ENCODE peak calls at places on chromosomes 6 and 20, in six cellular contexts. T is neuronal stem cell, B is H9, P is IMR-90, Y is mesenchymal stem cell, L is H1. V is an unnamed sample.

GRCh38 chr6:17165383-17165782 is 63.5 kb downstream of the STMND1 start:
- DNase-seq in T (no peak), B (no peak), P (peak), Y (no peak), L (no peak), V (no peak)

GRCh38 chr6:21228411-21228810 is 365.1 kb upstream of the SOX4 start:
- DNase-seq in T (no peak), B (no peak), P (peak), Y (no peak), L (no peak), V (no peak)

GRCh38 chr6:150417899-150418824 is 49.4 kb downstream of the IYD start:
- DNase-seq in T (peak), B (no peak), P (peak), Y (peak), L (no peak), V (peak)

GRCh38 chr20:8532169-8532568 is 400.1 kb downstream of the PLCB1 start:
- DNase-seq in T (no peak), B (no peak), P (no peak), Y (no peak), L (no peak), V (peak)

GRCh38 chr6:136137008-136137689 is 113.0 kb downstream of the MTFR2 start:
- DNase-seq in T (no peak), B (no peak), P (peak), Y (no peak), L (no peak), V (no peak)

GRCh38 chr6:144710207-144710606 is 425.1 kb downstream of the UTRN start:
- DNase-seq in T (no peak), B (no peak), P (peak), Y (peak), L (no peak), V (peak)

GRCh38 chr6:158292016-158292415 is 20.2 kb upstream of the TULP4 start:
- DNase-seq in T (no peak), B (no peak), P (no peak), Y (no peak), L (no peak), V (no peak)

GRCh38 chr20:17556842-17557674 is 12.8 kb upstream of the DSTN start:
- DNase-seq in T (no peak), B (peak), P (peak), Y (no peak), L (no peak), V (no peak)

GRCh38 chr6:121694389-121695185 is 259.1 kb downstream of the GJA1 start:
- DNase-seq in T (no peak), B (no peak), P (peak), Y (peak), L (no peak), V (no peak)

GRCh38 chr6:36061236-36061635 is 33.6 kb downstream of the MAPK14 start:
- DNase-seq in T (no peak), B (no peak), P (no peak), Y (no peak), L (no peak), V (no peak)

GRCh38 chr6:131683479-131683878 is 17.7 kb downstream of the OR2A4 start:
- DNase-seq in T (no peak), B (no peak), P (no peak), Y (no peak), L (no peak), V (no peak)

GRCh38 chr6:163971841-163972838 is 557.6 kb downstream of the QKI start:
- DNase-seq in T (no peak), B (no peak), P (no peak), Y (no peak), L (no peak), V (peak)
- H2BK15ac ChIP-seq in T (peak), B (no peak), P (no peak), Y (peak), L (no peak), V (no peak)

DNA sequence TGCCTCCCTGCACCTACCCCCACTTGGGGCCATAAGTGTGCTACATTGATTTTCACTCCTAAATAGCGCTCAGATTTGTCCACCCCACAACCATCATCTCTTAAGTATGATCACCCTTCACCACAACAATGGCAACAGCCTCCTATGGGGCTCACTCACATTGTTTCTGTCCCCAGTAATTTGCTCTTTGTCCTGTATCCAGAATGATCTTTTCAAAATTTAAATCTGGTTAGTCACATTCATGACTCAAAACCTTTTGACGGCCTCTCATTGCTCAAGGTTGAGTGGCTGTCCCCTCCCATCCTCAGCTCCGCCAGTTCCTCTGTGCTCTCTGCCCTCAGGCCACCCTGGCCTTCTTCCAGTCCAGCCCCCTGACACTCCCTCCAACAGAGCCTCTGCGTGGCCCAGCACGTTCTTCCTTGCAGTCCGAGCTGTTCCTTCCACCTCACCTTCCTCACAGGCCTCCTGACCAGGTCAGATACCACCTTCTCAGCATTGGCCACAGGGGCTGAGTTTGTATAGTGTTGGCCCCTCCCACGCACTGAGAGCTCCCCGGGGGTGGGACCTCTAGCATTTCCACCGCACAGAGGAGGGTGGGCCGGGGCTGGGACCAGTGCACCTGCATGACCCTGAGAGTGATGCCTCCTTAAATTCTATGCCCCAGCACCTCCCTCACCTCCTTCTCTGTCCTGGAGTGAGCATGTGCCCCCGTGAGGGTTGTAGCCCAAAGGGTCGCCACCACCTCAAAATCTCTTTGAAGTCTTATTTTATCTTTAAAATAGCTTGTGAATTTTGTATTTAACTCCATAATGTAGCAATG is 2.4 kb upstream of the PPP1R3G start:
- DNase-seq in T (no peak), B (no peak), P (peak), Y (peak), L (no peak), V (peak)
- H2BK120ac ChIP-seq in T (no peak), B (no peak), P (peak), Y (no peak), L (no peak), V (no peak)

GRCh38 chr6:40343318-40343886 is 243.8 kb downstream of the LRFN2 start:
- DNase-seq in T (no peak), B (peak), P (no peak), Y (no peak), L (no peak), V (no peak)
- H2BK15ac ChIP-seq in T (no peak), B (no peak), P (no peak), Y (no peak), L (peak), V (no peak)

GRCh38 chr6:4402477-4402976 is 267.2 kb upstream of the ECI2 start:
- DNase-seq in T (no peak), B (no peak), P (peak), Y (peak), L (no peak), V (peak)
- H2BK120ac ChIP-seq in T (no peak), B (no peak), P (peak), Y (no peak), L (no peak), V (no peak)

DNA sequence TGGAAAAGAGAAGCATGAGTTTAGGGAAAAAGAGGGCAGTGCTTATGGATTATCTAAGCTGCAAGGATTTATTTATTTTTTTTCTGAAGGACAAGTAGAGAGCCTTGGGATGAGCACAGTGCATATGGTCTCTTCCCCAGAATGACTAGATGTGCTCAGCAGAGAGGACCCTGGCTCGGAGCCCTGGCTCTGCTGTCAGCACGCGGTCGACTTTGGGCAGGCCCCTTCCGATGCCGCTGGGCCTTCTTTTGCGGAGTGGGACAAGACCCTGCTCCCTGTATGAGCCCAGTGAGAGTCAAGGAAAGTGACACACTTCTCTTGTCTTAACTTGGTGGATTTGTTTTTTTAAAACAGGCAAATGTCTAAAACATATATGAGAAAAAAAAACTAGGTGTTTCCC is 51.4 kb downstream of the LRRC1 start:
- DNase-seq in T (no peak), B (no peak), P (no peak), Y (no peak), L (no peak), V (no peak)
- H2BK15ac ChIP-seq in T (no peak), B (no peak), P (no peak), Y (no peak), L (no peak), V (no peak)

DNA sequence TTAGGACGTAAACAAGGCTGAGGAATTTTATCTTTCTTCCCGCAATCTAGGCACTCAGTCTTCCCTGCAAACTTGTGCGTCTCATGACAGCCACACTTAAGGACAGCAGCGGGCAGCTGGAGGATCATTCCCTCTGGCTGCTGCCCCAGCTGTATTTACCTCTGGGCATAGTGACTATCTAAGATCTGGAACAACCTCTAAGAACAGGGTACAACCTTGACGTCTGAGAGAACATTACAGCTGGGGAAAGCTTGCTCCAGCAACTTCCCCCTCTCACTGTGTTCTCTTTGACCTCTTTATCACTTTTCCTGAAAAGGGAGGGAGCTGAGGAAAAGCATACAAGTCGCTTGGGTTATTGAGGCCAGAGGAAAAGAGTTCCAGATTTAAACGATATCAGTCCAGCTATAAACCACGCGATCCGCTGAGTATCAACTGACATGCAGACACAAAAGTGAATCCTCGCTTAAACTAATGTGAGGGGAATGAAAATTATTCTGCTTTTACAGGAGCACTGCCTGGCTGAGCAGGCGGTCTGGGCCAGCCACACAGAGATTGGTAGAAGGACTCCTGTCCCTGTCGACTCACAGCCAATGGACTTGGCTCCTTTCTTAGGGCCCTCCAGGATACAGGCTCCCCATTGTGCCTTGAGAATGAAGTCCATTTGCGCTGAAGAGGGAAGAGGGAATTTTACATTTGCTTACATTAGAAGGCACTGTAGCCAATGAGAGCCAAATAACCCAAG is 153.3 kb downstream of the QRSL1 start:
- DNase-seq in T (no peak), B (no peak), P (no peak), Y (peak), L (no peak), V (no peak)
- H2BK120ac ChIP-seq in T (no peak), B (no peak), P (no peak), Y (no peak), L (no peak), V (no peak)

GRCh38 chr20:4764805-4765204 is 43.1 kb downstream of the PRND start:
- DNase-seq in T (no peak), B (no peak), P (no peak), Y (no peak), L (no peak), V (no peak)
- H2BK15ac ChIP-seq in T (no peak), B (no peak), P (no peak), Y (no peak), L (no peak), V (no peak)

V was measured in mesendoderm.